ENCODE peak calls at places on chromosomes 12 and 14, in seven cellular contexts. Q is GM12891, S is AG04450, X is NCI-H1092 treated with DMSO at 0.1 percent for 48 hours, F is left ventricle myocardium inferior, D is NCI-H510A treated with DMSO at 0.1 percent for 48 hours, E is adipocyte. H is an unnamed sample.
A peak's percentile ranks its signal among the peaks of the same experiment; 100 is the strongest.

GRCh38 chr14:101123639-101124525 is 220.4 kb upstream of the RTL1 start:
- DNase-seq in Q (no peak), S (no peak), X (no peak), F (no peak), D (no peak), E (peak; percentile 1), H (no peak)

GRCh38 chr14:20820063-20820904 is 17.6 kb upstream of the RNASE1 start:
- DNase-seq in Q (no peak), S (no peak), X (no peak), F (no peak), D (no peak), E (no peak), H (no peak)

GRCh38 chr12:38502016-38502415 is 185.4 kb downstream of the ALG10B start:
- DNase-seq in Q (no peak), S (no peak), X (no peak), F (no peak), D (no peak), E (no peak), H (no peak)

GRCh38 chr14:34219661-34220060 is 242.4 kb downstream of the SPTSSA start:
- DNase-seq in Q (no peak), S (no peak), X (no peak), F (no peak), D (no peak), E (no peak), H (no peak)

GRCh38 chr12:111424793-111425251 is 19.1 kb downstream of the SH2B3 start:
- DNase-seq in Q (no peak), S (no peak), X (no peak), F (no peak), D (no peak), E (no peak), H (no peak)

GRCh38 chr12:109775172-109775881 is 57.9 kb downstream of the TRPV4 start:
- DNase-seq in Q (peak; percentile 68), S (peak; percentile 30), X (peak; percentile 15), F (peak; percentile 73), D (peak; percentile 34), E (peak; percentile 86), H (peak; percentile 73)

GRCh38 chr12:132318618-132319033 is 10.8 kb downstream of the GALNT9 start:
- DNase-seq in Q (no peak), S (no peak), X (no peak), F (no peak), D (no peak), E (no peak), H (no peak)

GRCh38 chr12:90216815-90217214 is 508.2 kb upstream of the ATP2B1 start:
- DNase-seq in Q (no peak), S (no peak), X (no peak), F (no peak), D (no peak), E (no peak), H (peak; percentile 37)

GRCh38 chr12:47377414-47378221 is 297.9 kb upstream of the AMIGO2 start:
- DNase-seq in Q (no peak), S (peak; percentile 97), X (no peak), F (peak; percentile 96), D (no peak), E (peak; percentile 92), H (peak; percentile 100)

GRCh38 chr12:96368233-96368632 is 32.0 kb downstream of the CDK17 start:
- DNase-seq in Q (no peak), S (no peak), X (peak; percentile 88), F (peak; percentile 26), D (peak; percentile 74), E (no peak), H (peak; percentile 8)

GRCh38 chr14:74569826-74570591 is 42.0 kb downstream of the LTBP2 start:
- DNase-seq in Q (no peak), S (no peak), X (no peak), F (no peak), D (no peak), E (peak; percentile 64), H (peak; percentile 71)

GRCh38 chr14:50397461-50398196 is 948 bp upstream of the CDKL1 start:
- DNase-seq in Q (no peak), S (no peak), X (no peak), F (no peak), D (no peak), E (peak; percentile 47), H (peak; percentile 41)

GRCh38 chr12:108833757-108834472 is 23.5 kb downstream of the SSH1 start:
- DNase-seq in Q (no peak), S (no peak), X (no peak), F (peak; percentile 86), D (no peak), E (peak; percentile 78), H (peak; percentile 94)

GRCh38 chr12:3558854-3559253 is 67.9 kb downstream of the PRMT8 start:
- DNase-seq in Q (no peak), S (no peak), X (no peak), F (no peak), D (no peak), E (no peak), H (no peak)

GRCh38 chr12:56261503-56262230 is 3.5 kb upstream of the ANKRD52 start:
- DNase-seq in Q (no peak), S (no peak), X (no peak), F (no peak), D (no peak), E (peak; percentile 59), H (peak; percentile 94)

GRCh38 chr12:131860472-131861260 is 32.5 kb downstream of the MMP17 start:
- DNase-seq in Q (no peak), S (no peak), X (no peak), F (peak; percentile 41), D (peak; percentile 21), E (peak; percentile 86), H (peak; percentile 92)

GRCh38 chr12:96878704-96879103 is 28.4 kb upstream of the NEDD1 start:
- DNase-seq in Q (no peak), S (peak; percentile 34), X (no peak), F (no peak), D (no peak), E (peak; percentile 46), H (peak; percentile 95)

GRCh38 chr14:69997849-69998248 is 118.6 kb downstream of the SMOC1 start:
- DNase-seq in Q (no peak), S (peak; percentile 82), X (no peak), F (no peak), D (no peak), E (peak; percentile 26), H (peak; percentile 7)